ENCODE peak calls at places on chromosome 19, in six cellular contexts. M is activated CD4-positive, alpha-beta T cell treated with anti-CD3 and anti-CD28 coated beads for 4 hours; Q is thoracic aorta; H is hepatic stellate cell; G is SJCRH30; J is stimulated activated CD8-positive, alpha-beta memory T cell treated with anti-CD3 and anti-CD28 coated beads, Interleukin-15, amount 100 ng/mL, for 4 hours. P is an unnamed sample.

GRCh38 chr19:32309711-32310390 is 35.6 kb upstream of the ZNF507 start:
- DNase-seq in M (no peak), Q (no peak), H (no peak), G (no peak), J (no peak), P (no peak)

GRCh38 chr19:53912653-53913052 is 3.6 kb downstream of the CACNG7 start:
- DNase-seq in M (no peak), Q (no peak), H (no peak), G (no peak), J (no peak), P (no peak)

GRCh38 chr19:16389848-16390247 is 65.2 kb downstream of the KLF2 start:
- DNase-seq in M (no peak), Q (no peak), H (no peak), G (no peak), J (no peak), P (no peak)

GRCh38 chr19:57271280-57271679 is 9.0 kb upstream of the ZNF460 start:
- DNase-seq in M (no peak), Q (no peak), H (no peak), G (no peak), J (no peak), P (no peak)

GRCh38 chr19:4338441-4339350 is at the start of gene STAP2:
- DNase-seq in M (peak), Q (no peak), H (no peak), G (no peak), J (no peak), P (peak)

GRCh38 chr19:6065685-6066365 is 44.5 kb downstream of the RFX2 start:
- DNase-seq in M (peak), Q (no peak), H (no peak), G (no peak), J (peak), P (peak)

GRCh38 chr19:46697142-46697960 is 19.6 kb downstream of the PRKD2 start:
- DNase-seq in M (no peak), Q (peak), H (peak), G (peak), J (no peak), P (no peak)

GRCh38 chr19:3323026-3323425 is 43.4 kb upstream of the NFIC start:
- DNase-seq in M (no peak), Q (no peak), H (no peak), G (no peak), J (no peak), P (no peak)

GRCh38 chr19:47813304-47813994 is 8.3 kb upstream of the CRX start:
- DNase-seq in M (peak), Q (no peak), H (peak), G (peak), J (peak), P (peak)

GRCh38 chr19:13478576-13478975 is 27.7 kb downstream of the CACNA1A start:
- DNase-seq in M (no peak), Q (no peak), H (no peak), G (no peak), J (no peak), P (no peak)

P was measured in stimulated activated CD4-positive, alpha-beta T cell treated with anti-CD3 and anti-CD28 coated beads, Interleukin-4, amount 100 ng/mL, for 1 hour.